ENCODE peak calls at places on chromosomes 7 and 10, in ten cellular contexts. One of them, this sample, is unnamed.

GRCh38 chr7:137243741-137244140 is 99.8 kb downstream of the PTN start:
- DNase-seq in AG04450: no peak
- DNase-seq in stomach: no peak
- DNase-seq in fibroblast of lung: no peak
- DNase-seq in GM23338: no peak
- DNase-seq in colonic mucosa: no peak
- DNase-seq in AG10803: no peak
- DNase-seq in bronchial epithelial cell: no peak
- DNase-seq in GM12865: no peak
- DNase-seq in kidney: no peak
- DNase-seq in this sample: no peak

GRCh38 chr10:103757531-103758293 is 97.7 kb downstream of the SH3PXD2A start:
- DNase-seq in GM12865: no peak
- DNase-seq in kidney: peak; percentile 79
- DNase-seq in colonic mucosa: peak; percentile 37
- DNase-seq in AG04450: peak; percentile 63
- DNase-seq in bronchial epithelial cell: peak; percentile 92
- DNase-seq in stomach: no peak
- DNase-seq in fibroblast of lung: peak; percentile 86
- DNase-seq in AG10803: peak; percentile 94
- DNase-seq in GM23338: peak; percentile 78
- DNase-seq in this sample: peak; percentile 66

GRCh38 chr7:47786557-47787248 is 161.6 kb downstream of the PKD1L1 start:
- DNase-seq in fibroblast of lung: peak; percentile 100
- DNase-seq in kidney: peak; percentile 95
- DNase-seq in colonic mucosa: peak; percentile 22
- DNase-seq in bronchial epithelial cell: peak; percentile 98
- DNase-seq in GM12865: no peak
- DNase-seq in stomach: no peak
- DNase-seq in AG10803: peak; percentile 99
- DNase-seq in GM23338: peak; percentile 34
- DNase-seq in AG04450: peak; percentile 96
- DNase-seq in this sample: peak; percentile 97

GRCh38 chr7:123682690-123683089 is 27.0 kb downstream of the LMOD2 start:
- DNase-seq in fibroblast of lung: peak; percentile 68
- DNase-seq in AG04450: peak; percentile 38
- DNase-seq in GM23338: peak; percentile 82
- DNase-seq in colonic mucosa: peak; percentile 36
- DNase-seq in stomach: no peak
- DNase-seq in bronchial epithelial cell: peak; percentile 59
- DNase-seq in GM12865: peak; percentile 58
- DNase-seq in kidney: no peak
- DNase-seq in AG10803: peak; percentile 78
- DNase-seq in this sample: peak; percentile 57

GRCh38 chr7:77362905-77363304 is 53.2 kb downstream of the GSAP start:
- DNase-seq in AG04450: no peak
- DNase-seq in stomach: no peak
- DNase-seq in colonic mucosa: no peak
- DNase-seq in kidney: no peak
- DNase-seq in fibroblast of lung: no peak
- DNase-seq in AG10803: no peak
- DNase-seq in bronchial epithelial cell: no peak
- DNase-seq in GM23338: no peak
- DNase-seq in GM12865: no peak
- DNase-seq in this sample: no peak

GRCh38 chr7:130127404-130128395 is 57.4 kb downstream of the KLHDC10 start:
- DNase-seq in stomach: no peak
- DNase-seq in GM23338: no peak
- DNase-seq in GM12865: no peak
- DNase-seq in fibroblast of lung: peak; percentile 67
- DNase-seq in bronchial epithelial cell: no peak
- DNase-seq in AG04450: no peak
- DNase-seq in colonic mucosa: no peak
- DNase-seq in kidney: no peak
- DNase-seq in AG10803: peak; percentile 42
- DNase-seq in this sample: no peak

GRCh38 chr10:94088926-94089381 is 95.2 kb downstream of the PLCE1 start:
- DNase-seq in fibroblast of lung: peak; percentile 61
- DNase-seq in AG04450: peak; percentile 34
- DNase-seq in bronchial epithelial cell: peak; percentile 72
- DNase-seq in GM23338: no peak
- DNase-seq in GM12865: no peak
- DNase-seq in colonic mucosa: no peak
- DNase-seq in AG10803: peak; percentile 42
- DNase-seq in stomach: no peak
- DNase-seq in kidney: no peak
- DNase-seq in this sample: peak; percentile 28

GRCh38 chr10:34802692-34803091 is 12.4 kb downstream of the PARD3 start:
- DNase-seq in stomach: no peak
- DNase-seq in GM23338: no peak
- DNase-seq in fibroblast of lung: no peak
- DNase-seq in colonic mucosa: no peak
- DNase-seq in GM12865: no peak
- DNase-seq in kidney: no peak
- DNase-seq in bronchial epithelial cell: no peak
- DNase-seq in AG10803: no peak
- DNase-seq in AG04450: no peak
- DNase-seq in this sample: no peak

GRCh38 chr7:149714910-149715471 is 58.4 kb downstream of the ZNF467 start:
- DNase-seq in GM12865: no peak
- DNase-seq in GM23338: no peak
- DNase-seq in bronchial epithelial cell: no peak
- DNase-seq in stomach: peak; percentile 35
- DNase-seq in kidney: no peak
- DNase-seq in AG04450: no peak
- DNase-seq in fibroblast of lung: peak; percentile 21
- DNase-seq in AG10803: peak; percentile 11
- DNase-seq in colonic mucosa: peak; percentile 37
- DNase-seq in this sample: no peak

GRCh38 chr7:97064020-97064419 is 39.4 kb upstream of the DLX5 start:
- DNase-seq in kidney: no peak
- DNase-seq in bronchial epithelial cell: no peak
- DNase-seq in fibroblast of lung: no peak
- DNase-seq in AG04450: no peak
- DNase-seq in AG10803: no peak
- DNase-seq in GM12865: no peak
- DNase-seq in stomach: no peak
- DNase-seq in colonic mucosa: no peak
- DNase-seq in GM23338: no peak
- DNase-seq in this sample: no peak

GRCh38 chr7:136807598-136807997 is 60.9 kb upstream of the CHRM2 start:
- DNase-seq in GM23338: peak; percentile 48
- DNase-seq in AG04450: no peak
- DNase-seq in stomach: no peak
- DNase-seq in GM12865: no peak
- DNase-seq in AG10803: no peak
- DNase-seq in colonic mucosa: no peak
- DNase-seq in kidney: no peak
- DNase-seq in bronchial epithelial cell: no peak
- DNase-seq in fibroblast of lung: no peak
- DNase-seq in this sample: no peak

GRCh38 chr10:114271014-114271778 is 32.1 kb downstream of the VWA2 start:
- DNase-seq in AG10803: no peak
- DNase-seq in colonic mucosa: peak; percentile 57
- DNase-seq in stomach: peak; percentile 58
- DNase-seq in kidney: peak; percentile 29
- DNase-seq in fibroblast of lung: peak; percentile 83
- DNase-seq in AG04450: no peak
- DNase-seq in GM23338: no peak
- DNase-seq in bronchial epithelial cell: peak; percentile 89
- DNase-seq in GM12865: no peak
- DNase-seq in this sample: no peak

DNA sequence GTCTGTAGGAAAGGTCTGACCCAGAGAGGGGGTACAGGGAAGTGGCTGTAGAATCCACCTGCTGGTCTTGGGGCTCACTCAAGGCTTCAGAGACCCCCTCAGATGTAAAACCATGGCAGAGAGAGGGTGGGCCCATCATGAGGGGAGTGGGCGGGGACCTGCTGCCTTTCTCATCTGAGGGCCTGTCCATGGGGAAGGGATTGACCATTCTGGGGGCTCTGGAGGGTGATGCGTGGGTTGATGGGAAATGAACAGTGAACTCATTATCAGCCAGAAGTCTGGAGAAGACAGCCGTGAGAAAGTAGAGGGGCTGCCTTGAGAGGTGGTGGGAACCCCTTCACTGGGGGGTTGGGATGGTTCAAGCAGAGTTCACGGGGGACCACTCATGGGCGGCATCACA is 66.8 kb downstream of the MINDY4 start:
- DNase-seq in fibroblast of lung: no peak
- DNase-seq in colonic mucosa: no peak
- DNase-seq in bronchial epithelial cell: no peak
- DNase-seq in GM23338: no peak
- DNase-seq in kidney: no peak
- DNase-seq in GM12865: no peak
- DNase-seq in stomach: no peak
- DNase-seq in AG04450: no peak
- DNase-seq in AG10803: no peak
- DNase-seq in this sample: no peak
- H3K4me3 ChIP-seq in fibroblast of lung: no peak overlapping the region
- H3K4me3 ChIP-seq in colonic mucosa: no peak overlapping the region
- H3K4me3 ChIP-seq in bronchial epithelial cell: no peak overlapping the region
- H3K4me3 ChIP-seq in GM23338: no peak overlapping the region
- H3K4me3 ChIP-seq in kidney: no peak overlapping the region
- H3K4me3 ChIP-seq in GM12865: no peak overlapping the region
- H3K4me3 ChIP-seq in stomach: no peak overlapping the region
- H3K4me3 ChIP-seq in AG04450: no peak overlapping the region
- H3K4me3 ChIP-seq in AG10803: no peak overlapping the region
- H3K4me3 ChIP-seq in this sample: no peak overlapping the region

DNA sequence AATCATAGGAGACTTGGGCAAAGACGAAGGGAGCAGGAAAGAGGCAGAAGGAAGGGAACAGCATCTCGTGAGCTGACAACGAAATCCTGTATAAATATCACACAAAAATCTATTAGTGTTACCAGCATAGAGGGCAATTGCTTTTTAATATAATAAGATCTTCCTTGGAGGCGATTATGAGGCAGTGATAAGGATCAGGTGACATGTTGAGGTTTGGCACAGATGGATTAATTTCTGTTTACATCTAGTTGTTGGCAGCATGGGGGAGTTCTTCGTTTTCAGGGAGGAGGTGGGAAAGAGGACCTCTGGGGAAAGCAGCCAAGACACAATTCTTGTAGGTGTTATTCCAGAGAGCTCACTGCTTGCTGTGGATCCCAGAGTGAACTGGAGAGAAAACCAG is 163.8 kb downstream of the PLXNA4 start:
- DNase-seq in fibroblast of lung: no peak
- DNase-seq in GM12865: no peak
- DNase-seq in bronchial epithelial cell: no peak
- DNase-seq in GM23338: no peak
- DNase-seq in stomach: no peak
- DNase-seq in kidney: no peak
- DNase-seq in colonic mucosa: no peak
- DNase-seq in AG04450: no peak
- DNase-seq in AG10803: no peak
- DNase-seq in this sample: no peak
- TF ChIP-seq CTCF in fibroblast of lung: no peak
- TF ChIP-seq CTCF in GM12865: no peak
- TF ChIP-seq CTCF in bronchial epithelial cell: no peak
- TF ChIP-seq CTCF in GM23338: no peak
- TF ChIP-seq CTCF in stomach: no peak
- TF ChIP-seq CTCF in kidney: no peak
- TF ChIP-seq CTCF in colonic mucosa: no peak
- TF ChIP-seq CTCF in AG04450: no peak
- TF ChIP-seq CTCF in AG10803: no peak
- TF ChIP-seq CTCF in this sample: no peak

DNA sequence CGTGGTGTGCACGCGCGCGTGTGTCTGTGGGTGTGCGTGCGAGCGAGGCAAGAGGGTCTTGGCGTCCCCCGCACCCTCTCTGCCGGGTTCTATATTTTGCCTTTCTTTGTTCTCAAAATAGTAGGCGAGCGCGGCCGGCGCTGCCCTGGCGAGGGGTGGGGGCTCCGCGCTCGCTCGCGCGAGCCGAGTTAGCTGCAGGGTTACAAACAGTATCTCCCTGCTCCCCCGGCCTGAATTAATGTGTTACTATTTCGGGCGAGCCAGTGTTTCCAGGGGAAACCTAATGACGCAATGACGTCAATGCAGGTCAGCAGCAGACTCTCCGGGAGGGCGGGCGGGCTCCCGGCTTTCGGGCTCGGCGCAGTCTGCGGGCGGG is 73.8 kb upstream of the LEP start:
- DNase-seq in colonic mucosa: no peak
- DNase-seq in GM12865: no peak
- DNase-seq in fibroblast of lung: peak; percentile 72
- DNase-seq in AG10803: peak; percentile 37
- DNase-seq in AG04450: no peak
- DNase-seq in GM23338: peak; percentile 72
- DNase-seq in stomach: peak; percentile 28
- DNase-seq in bronchial epithelial cell: peak; percentile 54
- DNase-seq in kidney: peak; percentile 78
- DNase-seq in this sample: peak; percentile 67
- H3K4me3 ChIP-seq in colonic mucosa: peak overlapping the region; percentile 24
- H3K4me3 ChIP-seq in GM12865: no peak overlapping the region
- H3K4me3 ChIP-seq in fibroblast of lung: peak overlapping the region; percentile 41
- H3K4me3 ChIP-seq in AG10803: peak overlapping the region; percentile 46
- H3K4me3 ChIP-seq in AG04450: peak overlapping the region; percentile 37
- H3K4me3 ChIP-seq in GM23338: peak overlapping the region; percentile 90
- H3K4me3 ChIP-seq in stomach: peak overlapping the region; percentile 44
- H3K4me3 ChIP-seq in bronchial epithelial cell: peak overlapping the region; percentile 33
- H3K4me3 ChIP-seq in kidney: peak overlapping the region; percentile 46
- H3K4me3 ChIP-seq in this sample: peak overlapping the region; percentile 39

GRCh38 chr10:91591792-91592165 is 41.1 kb downstream of the PPP1R3C start:
- DNase-seq in AG10803: no peak
- DNase-seq in bronchial epithelial cell: no peak
- DNase-seq in GM23338: no peak
- DNase-seq in AG04450: no peak
- DNase-seq in stomach: no peak
- DNase-seq in colonic mucosa: no peak
- DNase-seq in kidney: no peak
- DNase-seq in fibroblast of lung: no peak
- DNase-seq in GM12865: no peak
- DNase-seq in this sample: no peak

GRCh38 chr10:91592282-91593020 is 40.4 kb downstream of the PPP1R3C start:
- DNase-seq in stomach: no peak
- DNase-seq in colonic mucosa: no peak
- DNase-seq in AG10803: no peak
- DNase-seq in kidney: no peak
- DNase-seq in GM12865: no peak
- DNase-seq in fibroblast of lung: no peak
- DNase-seq in AG04450: no peak
- DNase-seq in bronchial epithelial cell: no peak
- DNase-seq in GM23338: no peak
- DNase-seq in this sample: no peak

GRCh38 chr10:91590904-91591791 is 41.7 kb downstream of the PPP1R3C start:
- DNase-seq in AG04450: peak; percentile 81
- DNase-seq in stomach: peak; percentile 51
- DNase-seq in AG10803: peak; percentile 88
- DNase-seq in kidney: peak; percentile 94
- DNase-seq in fibroblast of lung: peak; percentile 87
- DNase-seq in bronchial epithelial cell: peak; percentile 64
- DNase-seq in GM12865: no peak
- DNase-seq in GM23338: no peak
- DNase-seq in colonic mucosa: peak; percentile 57
- DNase-seq in this sample: peak; percentile 14

GRCh38 chr10:91590142-91590903 is 42.5 kb downstream of the PPP1R3C start:
- DNase-seq in fibroblast of lung: peak; percentile 97
- DNase-seq in colonic mucosa: peak; percentile 36
- DNase-seq in AG04450: peak; percentile 84
- DNase-seq in stomach: peak; percentile 74
- DNase-seq in kidney: peak; percentile 79
- DNase-seq in bronchial epithelial cell: peak; percentile 66
- DNase-seq in AG10803: peak; percentile 99
- DNase-seq in GM23338: no peak
- DNase-seq in GM12865: no peak
- DNase-seq in this sample: peak; percentile 51

GRCh38 chr10:91593366-91593765 is 39.5 kb downstream of the PPP1R3C start:
- DNase-seq in bronchial epithelial cell: no peak
- DNase-seq in GM12865: no peak
- DNase-seq in stomach: no peak
- DNase-seq in fibroblast of lung: no peak
- DNase-seq in GM23338: no peak
- DNase-seq in kidney: no peak
- DNase-seq in colonic mucosa: no peak
- DNase-seq in AG10803: no peak
- DNase-seq in AG04450: no peak
- DNase-seq in this sample: no peak
- TF ChIP-seq CTCF in bronchial epithelial cell: no peak
- TF ChIP-seq CTCF in GM12865: no peak
- TF ChIP-seq CTCF in stomach: no peak
- TF ChIP-seq CTCF in fibroblast of lung: no peak
- TF ChIP-seq CTCF in GM23338: no peak
- TF ChIP-seq CTCF in kidney: no peak
- TF ChIP-seq CTCF in colonic mucosa: no peak
- TF ChIP-seq CTCF in AG10803: no peak
- TF ChIP-seq CTCF in AG04450: no peak
- TF ChIP-seq CTCF in this sample: no peak